ENCODE peak calls at places on chromosomes 16 and 17, in five cellular contexts. H is breast epithelium, E is transverse colon, G is suprapubic skin, V is H1. Q is an unnamed sample. For H3K9me3, the result is how much of the 10 kb centered on the place peaks cover.

GRCh38 chr17:78779848-78780247 is 2.2 kb downstream of the CYTH1 start:
- DNase-seq in H (peak), E (peak), G (no peak), V (no peak), Q (no peak)

GRCh38 chr17:32936157-32936893 is 8.4 kb downstream of the TMEM98 start:
- DNase-seq in H (no peak), E (no peak), G (no peak), V (no peak), Q (no peak)

GRCh38 chr16:12837344-12837743 is 33.7 kb upstream of the CPPED1 start:
- DNase-seq in H (no peak), E (no peak), G (no peak), V (no peak), Q (no peak)

GRCh38 chr17:45144199-45145034 is 3.9 kb upstream of the HEXIM1 start:
- DNase-seq in H (no peak), E (peak), G (no peak), V (peak), Q (peak)

GRCh38 chr16:66298006-66298405 is 68.5 kb upstream of the CDH5 start:
- DNase-seq in H (no peak), E (no peak), G (no peak), V (no peak), Q (peak)

GRCh38 chr17:82655523-82655922 is 7.3 kb upstream of the WDR45B start:
- DNase-seq in H (no peak), E (peak), G (no peak), V (no peak), Q (no peak)

GRCh38 chr17:12256380-12256995 is 235.8 kb downstream of the MAP2K4 start:
- DNase-seq in H (no peak), E (peak), G (no peak), V (no peak), Q (no peak)

GRCh38 chr16:54397190-54397835 is 110.7 kb upstream of the IRX3 start:
- DNase-seq in H (no peak), E (no peak), G (no peak), V (no peak), Q (no peak)

GRCh38 chr16:23434380-23434779 is 18.6 kb downstream of the COG7 start:
- DNase-seq in H (no peak), E (no peak), G (no peak), V (no peak), Q (no peak)

GRCh38 chr16:1960665-1961630 is 1.6 kb downstream of the NDUFB10 start:
- DNase-seq in H (no peak), E (no peak), G (no peak), V (no peak), Q (no peak)

GRCh38 chr17:67157732-67158639 is 87.0 kb downstream of the HELZ start:
- DNase-seq in H (no peak), E (no peak), G (no peak), V (no peak), Q (no peak)

GRCh38 chr17:34740516-34740915 is 161.1 kb downstream of the TMEM132E start:
- DNase-seq in H (no peak), E (no peak), G (peak), V (no peak), Q (no peak)

GRCh38 chr17:18043491-18043890 is 4.3 kb downstream of the GID4 start:
- DNase-seq in H (no peak), E (no peak), G (no peak), V (no peak), Q (no peak)

GRCh38 chr17:55500103-55500502 is 11.1 kb downstream of the SMIM36 start:
- DNase-seq in H (no peak), E (no peak), G (no peak), V (no peak), Q (no peak)

GRCh38 chr17:34556384-34556783 is 23.0 kb upstream of the TMEM132E start:
- DNase-seq in H (no peak), E (no peak), G (no peak), V (peak), Q (no peak)

GRCh38 chr17:27907976-27908558 is 14.9 kb upstream of the LYRM9 start:
- DNase-seq in H (no peak), E (no peak), G (no peak), V (no peak), Q (no peak)

GRCh38 chr16:88376835-88377726 is 5.7 kb upstream of the ZNF469 start:
- DNase-seq in H (no peak), E (no peak), G (no peak), V (no peak), Q (no peak)

GRCh38 chr16:51132484-51132883 is 18.6 kb downstream of the SALL1 start:
- DNase-seq in H (no peak), E (no peak), G (no peak), V (no peak), Q (no peak)

GRCh38 chr17:13931752-13932477 is 137.4 kb upstream of the COX10 start:
- DNase-seq in H (no peak), E (peak), G (peak), V (no peak), Q (peak)

GRCh38 chr17:79835953-79836951 is 3.0 kb downstream of the CBX4 start:
- DNase-seq in H (peak), E (peak), G (no peak), V (peak), Q (no peak)

GRCh38 chr17:4529533-4530152 is 25.5 kb downstream of the MYBBP1A start:
- DNase-seq in H (no peak), E (no peak), G (no peak), V (no peak), Q (no peak)

GRCh38 chr17:67818110-67819002 is 6.9 kb upstream of the BPTF start:
- DNase-seq in H (no peak), E (no peak), G (peak), V (no peak), Q (no peak)

GRCh38 chr17:80605326-80606066 is 60.9 kb downstream of the RPTOR start:
- DNase-seq in H (no peak), E (no peak), G (no peak), V (no peak), Q (no peak)

GRCh38 chr16:30503403-30504296 is 22.7 kb downstream of the ZNF768 start:
- DNase-seq in H (no peak), E (no peak), G (no peak), V (no peak), Q (no peak)

GRCh38 chr17:54992797-54993639 is 24.5 kb downstream of the STXBP4 start:
- DNase-seq in H (no peak), E (no peak), G (no peak), V (no peak), Q (no peak)

GRCh38 chr16:9311303-9311954 is 220.0 kb downstream of the HAPSTR1 start:
- DNase-seq in H (no peak), E (peak), G (no peak), V (peak), Q (no peak)

GRCh38 chr16:46858151-46858550 is 26.0 kb upstream of the GPT2 start:
- DNase-seq in H (no peak), E (no peak), G (no peak), V (no peak), Q (no peak)

GRCh38 chr17:2959371-2960130 is 103.9 kb downstream of the OR1D5 start:
- DNase-seq in H (no peak), E (no peak), G (peak), V (no peak), Q (no peak)

GRCh38 chr17:83028851-83029250 is 50.6 kb upstream of the METRNL start:
- DNase-seq in H (no peak), E (no peak), G (no peak), V (no peak), Q (peak)

GRCh38 chr16:79599256-79599836 is 1.2 kb downstream of the MAF start:
- DNase-seq in H (no peak), E (no peak), G (no peak), V (peak), Q (no peak)

GRCh38 chr17:44541884-44542581 is 15.3 kb upstream of the FZD2 start:
- DNase-seq in H (no peak), E (no peak), G (no peak), V (peak), Q (no peak)

GRCh38 chr16:69318911-69319289 is 7.8 kb downstream of the VPS4A start:
- DNase-seq in H (no peak), E (no peak), G (no peak), V (no peak), Q (no peak)

GRCh38 chr17:76104140-76104895 is 731 bp upstream of the EXOC7 start:
- DNase-seq in H (no peak), E (no peak), G (no peak), V (no peak), Q (peak)

GRCh38 chr17:48997827-48998556 is 807 bp downstream of the IGF2BP1 start:
- DNase-seq in H (no peak), E (no peak), G (peak), V (peak), Q (peak)

GRCh38 chr17:81844327-81844851 is 9.5 kb upstream of the PPP1R27 start:
- DNase-seq in H (no peak), E (no peak), G (no peak), V (no peak), Q (no peak)

GRCh38 chr16:66001432-66001831 is 365.1 kb upstream of the CDH5 start:
- DNase-seq in H (no peak), E (no peak), G (no peak), V (no peak), Q (no peak)

GRCh38 chr17:28174352-28175046 is 132.0 kb downstream of the NLK start:
- DNase-seq in H (no peak), E (no peak), G (no peak), V (no peak), Q (no peak)

GRCh38 chr17:5821057-5821456 is 236.7 kb upstream of the NLRP1 start:
- DNase-seq in H (no peak), E (no peak), G (no peak), V (peak), Q (no peak)

GRCh38 chr17:50934161-50934560 is 68.0 kb upstream of the TOB1 start:
- DNase-seq in H (no peak), E (no peak), G (no peak), V (no peak), Q (no peak)

GRCh38 chr17:50932584-50932901 is 66.4 kb upstream of the TOB1 start:
- DNase-seq in H (no peak), E (no peak), G (no peak), V (no peak), Q (no peak)

GRCh38 chr17:50934672-50935200 is 68.6 kb upstream of the TOB1 start:
- DNase-seq in H (no peak), E (no peak), G (no peak), V (no peak), Q (no peak)

GRCh38 chr17:50928662-50929061 is 62.5 kb upstream of the TOB1 start:
- DNase-seq in H (no peak), E (no peak), G (no peak), V (no peak), Q (no peak)

GRCh38 chr17:50931003-50931878 is 65.1 kb upstream of the TOB1 start:
- DNase-seq in H (no peak), E (peak), G (no peak), V (peak), Q (no peak)
- TF ChIP-seq POLR2AphosphoS5 in H (peak), E (peak), G (peak), V (no peak), Q (peak)

DNA sequence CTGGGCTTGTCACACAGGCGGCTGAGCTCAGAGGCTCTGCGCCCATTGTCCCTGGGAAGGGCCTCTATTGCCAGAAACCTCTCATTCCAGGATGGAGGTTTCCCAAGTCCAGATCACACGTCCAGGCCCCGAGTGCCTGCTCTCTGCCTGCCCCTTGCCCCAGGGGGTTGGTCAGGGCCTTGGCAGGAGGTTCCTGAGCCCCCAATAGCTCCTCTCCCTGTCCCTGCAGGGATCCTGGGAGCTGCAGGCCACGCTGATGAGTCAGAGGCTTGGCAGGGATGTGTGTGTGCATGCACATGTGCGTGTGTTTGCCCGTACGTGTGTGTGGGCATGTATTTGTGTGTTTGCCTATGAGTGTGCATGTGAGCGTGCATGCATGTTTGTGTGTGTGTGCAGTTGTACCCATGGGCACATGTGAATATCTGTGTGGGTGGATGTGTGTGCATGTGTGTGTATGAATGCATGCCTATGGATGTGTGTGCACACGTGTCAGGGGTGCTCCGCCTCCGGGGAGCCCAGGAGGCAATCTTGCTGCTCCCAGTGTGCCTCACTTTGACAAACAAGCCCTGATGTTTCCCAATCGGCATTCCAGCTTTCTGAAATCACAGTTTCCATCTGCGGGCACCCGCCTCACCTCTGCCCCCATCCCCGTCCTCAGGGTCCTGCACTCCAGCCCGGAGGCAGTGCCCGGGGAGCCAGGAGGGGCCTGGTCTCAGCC is 98.4 kb upstream of the GSE1 start:
- DNase-seq in H (peak), E (peak), G (no peak), V (no peak), Q (no peak)
- TF ChIP-seq CTCF in H (no peak), E (no peak), G (no peak), V (no peak), Q (no peak)

GRCh38 chr17:16551878-16552636 is 16.9 kb downstream of the ZNF287 start:
- DNase-seq in H (no peak), E (no peak), G (no peak), V (no peak), Q (no peak)
- H3K9me3 ChIP-seq in H (half or more), E (half or more), G (half or more), V (half or more), Q (half or more)

GRCh38 chr17:57875109-57876022 is 25.5 kb upstream of the MRPS23 start:
- DNase-seq in H (peak), E (peak), G (peak), V (peak), Q (no peak)
- TF ChIP-seq POLR2AphosphoS5 in H (peak), E (peak), G (peak), V (no peak), Q (no peak)

Q was measured in vagina.